ENCODE peak calls at places on chromosomes 13 and 19, in four cellular contexts. C, S, G and R are unnamed samples.

GRCh38 chr13:73767191-73767741 is 366.9 kb downstream of the KLF12 start:
- DNase-seq in S (peak; percentile 20), C (no peak), G (no peak), R (no peak)

GRCh38 chr19:34539396-34539795 is 57.8 kb downstream of the WTIP start:
- DNase-seq in C (no peak), S (no peak), G (no peak), R (no peak)

GRCh38 chr13:22848539-22849052 is 332.2 kb upstream of the SGCG start:
- DNase-seq in G (no peak), C (peak; percentile 12), S (peak; percentile 72), R (no peak)

GRCh38 chr13:39311619-39312018 is 273.4 kb downstream of the NHLRC3 start:
- DNase-seq in C (no peak), G (no peak), S (no peak), R (no peak)

GRCh38 chr19:2274937-2275535 is 6.9 kb downstream of the PEAK3 start:
- DNase-seq in S (peak; percentile 73), C (peak; percentile 59), G (no peak), R (peak; percentile 57)

GRCh38 chr19:10565028-10565566 is 713 bp downstream of the KRI1 start:
- DNase-seq in S (no peak), G (no peak), C (peak; percentile 75), R (peak; percentile 60)

GRCh38 chr13:20512042-20512683 is 13.5 kb downstream of the CRYL1 start:
- DNase-seq in C (no peak), S (no peak), G (no peak), R (no peak)

GRCh38 chr13:98216135-98216565 is 39.1 kb upstream of the RNF113B start:
- DNase-seq in C (no peak), G (no peak), S (no peak), R (peak; percentile 45)

GRCh38 chr13:40670307-40670706 is 3.9 kb upstream of the FOXO1 start:
- DNase-seq in G (no peak), C (no peak), S (no peak), R (no peak)

GRCh38 chr13:64928704-64929499 is 2301.2 kb downstream of the PCDH9 start:
- DNase-seq in S (no peak), C (no peak), G (no peak), R (no peak)

GRCh38 chr13:50643055-50643454 is 200.4 kb downstream of the DLEU7 start:
- DNase-seq in G (no peak), S (no peak), C (no peak), R (no peak)

GRCh38 chr19:5292843-5293606 is 47.6 kb downstream of the PTPRS start:
- DNase-seq in C (peak; percentile 97), G (no peak), S (no peak), R (peak; percentile 96)

GRCh38 chr19:44890366-44891015 is 563 bp upstream of the TOMM40 start:
- DNase-seq in S (peak; percentile 100), G (peak; percentile 100), C (peak; percentile 94), R (peak; percentile 96)

GRCh38 chr19:47157455-47158321 is 27.1 kb downstream of the SAE1 start:
- DNase-seq in S (no peak), G (no peak), C (no peak), R (no peak)

GRCh38 chr19:19416280-19416679 is 10.8 kb downstream of the GATAD2A start:
- DNase-seq in C (no peak), S (no peak), G (no peak), R (no peak)

GRCh38 chr13:98447881-98448641 is 128.8 kb downstream of the STK24 start:
- DNase-seq in C (peak; percentile 28), G (no peak), S (no peak), R (peak; percentile 51)

GRCh38 chr19:48490980-48491792 is 20.4 kb downstream of the LMTK3 start:
- DNase-seq in S (no peak), C (peak; percentile 95), G (no peak), R (peak; percentile 82)

GRCh38 chr13:42312817-42313431 is 41.0 kb downstream of the AKAP11 start:
- DNase-seq in G (no peak), C (no peak), S (no peak), R (no peak)

GRCh38 chr13:40639226-40639681 is 27.2 kb downstream of the FOXO1 start:
- DNase-seq in G (no peak), C (no peak), S (peak; percentile 14), R (no peak)

GRCh38 chr13:50037788-50038187 is 22.5 kb downstream of the KCNRG start:
- DNase-seq in G (no peak), C (no peak), S (no peak), R (no peak)

GRCh38 chr13:53191091-53191490 is 162.5 kb downstream of the OLFM4 start:
- DNase-seq in G (no peak), S (no peak), C (no peak), R (no peak)

GRCh38 chr13:25371608-25372274 is at the start of gene ATP8A2:
- DNase-seq in S (no peak), C (peak; percentile 46), G (no peak), R (peak; percentile 28)
- TF ChIP-seq SP1 in S (no peak), C (no peak), G (no peak), R (no peak)

GRCh38 chr13:99505814-99506269 is 4.6 kb downstream of the TM9SF2 start:
- DNase-seq in S (no peak), C (no peak), G (no peak), R (no peak)

GRCh38 chr13:99501135-99501951 is at the start of gene TM9SF2:
- DNase-seq in G (peak; percentile 90), S (peak; percentile 92), C (peak; percentile 80), R (peak; percentile 86)

GRCh38 chr13:99500839-99501134 is 485 bp upstream of the TM9SF2 start:
- DNase-seq in C (no peak), S (no peak), G (no peak), R (no peak)

GRCh38 chr13:99498304-99499161 is 2.7 kb upstream of the TM9SF2 start:
- DNase-seq in S (peak; percentile 96), G (peak; percentile 90), C (peak; percentile 93), R (peak; percentile 94)

DNA sequence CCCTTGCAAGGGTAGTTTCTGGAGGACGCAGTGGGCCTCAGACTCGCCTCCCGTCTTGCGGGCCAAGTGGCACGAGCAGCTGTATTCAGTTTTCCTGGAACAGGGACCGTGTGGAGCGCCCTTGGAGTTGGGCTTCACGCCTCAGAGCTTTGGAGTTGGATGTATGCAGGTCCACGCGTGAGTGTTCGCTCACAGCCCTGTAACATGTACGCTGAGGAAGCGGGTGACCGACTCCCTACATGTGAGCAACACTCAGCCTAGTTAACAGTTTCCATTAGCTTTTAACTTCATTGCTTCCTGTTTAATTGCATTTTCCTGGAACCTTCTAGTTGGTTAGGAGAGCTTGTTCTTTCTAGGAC is 659 bp downstream of the TM9SF2 start:
- DNase-seq in S (no peak), G (no peak), C (no peak), R (no peak)
- TF ChIP-seq FOXM1 in S (no peak), G (no peak), C (no peak), R (no peak)

GRCh38 chr13:77028202-77028601 is 1.2 kb upstream of the FBXL3 start:
- DNase-seq in C (no peak), S (no peak), G (no peak), R (peak; percentile 34)
- TF ChIP-seq SP1 in C (no peak), S (no peak), G (no peak), R (no peak)

GRCh38 chr19:6588508-6589345 is 2.2 kb downstream of the CD70 start:
- DNase-seq in S (no peak), G (no peak), C (peak; percentile 6), R (no peak)

GRCh38 chr19:6587998-6588507 is 2.9 kb downstream of the CD70 start:
- DNase-seq in G (no peak), C (peak; percentile 18), S (no peak), R (no peak)

GRCh38 chr19:6589711-6590457 is 1.1 kb downstream of the CD70 start:
- DNase-seq in S (no peak), C (no peak), G (no peak), R (no peak)

GRCh38 chr19:6590458-6591319 is at the start of gene CD70:
- DNase-seq in G (peak; percentile 88), C (peak; percentile 7), S (no peak), R (no peak)

DNA sequence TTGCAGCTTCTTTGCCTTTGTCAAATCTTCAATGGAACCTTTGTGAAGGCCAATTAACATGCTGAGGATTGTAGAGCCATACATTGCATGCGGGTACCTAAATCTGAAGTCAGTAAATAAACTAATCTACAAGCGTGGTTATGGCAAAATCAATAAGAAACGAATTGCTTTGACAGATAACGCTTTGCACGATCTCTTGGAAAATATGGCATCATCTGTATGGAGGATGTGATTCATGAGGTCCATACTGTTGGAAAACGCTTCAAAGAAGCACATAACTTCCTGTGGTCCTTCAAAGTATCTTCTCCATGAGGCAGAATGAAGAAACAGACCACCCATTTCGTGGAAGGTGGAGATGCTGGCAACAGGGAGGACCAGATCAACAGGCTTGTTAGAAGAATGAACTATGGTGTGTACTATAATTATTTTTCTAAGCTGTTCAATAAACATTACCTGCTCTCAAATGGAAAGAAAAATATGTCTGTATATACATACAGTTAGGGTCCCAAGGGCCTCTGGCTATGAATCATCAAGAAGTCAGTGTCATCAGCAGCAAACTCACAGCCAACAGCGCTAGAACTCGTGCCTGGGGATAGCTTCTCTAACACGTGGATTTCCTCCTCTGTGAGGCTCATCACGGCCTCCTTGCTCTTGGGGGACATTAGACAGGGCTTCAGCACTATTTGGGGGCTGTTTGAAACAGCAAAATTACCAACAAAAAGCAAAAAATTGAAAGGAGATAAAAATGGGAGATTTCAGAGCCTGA is 2.9 kb upstream of the CD70 start:
- DNase-seq in S (no peak), G (no peak), C (no peak), R (no peak)
- TF ChIP-seq FOXM1 in S (no peak), G (no peak), C (no peak), R (no peak)

DNA sequence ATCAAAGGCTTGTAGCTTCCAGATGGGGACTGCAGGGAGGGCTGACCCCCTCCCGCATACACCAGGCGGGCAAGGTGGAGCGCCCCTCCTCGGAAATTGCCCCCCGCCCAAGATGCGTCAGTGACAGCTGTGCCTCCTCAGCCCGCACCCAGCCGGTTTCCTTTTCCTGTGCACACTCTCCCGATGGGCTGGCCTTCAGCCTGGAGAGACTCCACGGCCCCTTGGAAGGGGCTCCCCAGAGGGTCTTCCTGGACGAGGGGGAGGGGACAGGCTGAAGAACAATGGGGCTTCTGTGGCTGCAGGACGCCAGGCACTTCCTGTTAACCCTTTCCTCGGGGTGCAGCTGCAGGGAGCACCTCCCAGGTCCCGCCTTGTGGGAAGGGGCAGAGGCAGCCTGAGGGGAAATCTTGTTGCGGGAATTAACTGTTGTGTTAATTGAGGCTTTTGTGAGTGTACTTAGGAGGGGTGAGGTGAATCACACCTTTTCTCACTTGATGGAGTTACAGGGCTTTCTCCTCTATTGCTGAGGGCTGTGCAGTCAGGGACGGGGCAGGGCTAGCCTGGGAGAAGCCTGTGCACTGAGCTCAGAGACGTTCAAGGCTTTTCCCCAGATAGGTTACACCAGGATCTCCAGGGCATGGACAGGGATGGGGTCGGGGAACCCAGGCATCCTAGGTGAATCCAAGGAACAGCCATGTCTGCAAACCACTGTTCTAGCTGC is 14.3 kb downstream of the IER2 start:
- DNase-seq in S (peak; percentile 89), G (no peak), C (peak; percentile 23), R (peak; percentile 7)
- TF ChIP-seq SP1 in S (peak; percentile 40), G (no peak), C (no peak), R (no peak)

DNA sequence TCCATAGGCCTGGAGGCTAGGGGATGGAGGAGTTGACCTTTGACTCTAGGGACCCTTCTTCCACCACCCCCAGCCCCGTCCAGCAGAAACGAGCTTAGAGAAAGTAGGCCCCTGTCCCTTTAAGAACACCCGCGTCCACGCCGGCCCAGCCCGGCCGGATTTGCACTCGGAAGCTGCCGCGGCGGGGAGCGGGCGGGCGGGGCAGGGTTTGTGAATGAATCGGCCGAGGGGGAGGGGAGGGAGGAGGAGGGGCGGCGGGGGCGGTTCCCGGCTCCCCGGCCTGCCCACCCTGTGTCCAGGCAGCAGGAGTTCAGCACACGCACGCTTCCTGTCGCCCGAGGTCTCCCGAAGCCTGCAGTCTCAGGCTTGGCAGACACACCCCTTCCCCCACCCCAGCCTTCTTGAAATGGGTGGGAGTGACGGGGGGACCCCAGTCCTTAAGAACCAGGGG is 1.5 kb downstream of the UNC13A start:
- DNase-seq in S (no peak), C (peak; percentile 86), G (no peak), R (peak; percentile 30)
- TF ChIP-seq FOXM1 in S (no peak), C (no peak), G (no peak), R (no peak)